ENCODE peak calls at places on chromosomes 7 and 10, in six cellular contexts. D is mammary epithelial cell, S is astrocyte, J is neural progenitor cell, Y is GM23338, C is HCT116. R is an unnamed sample. For H4K20me1, the result is how much of the 10 kb centered on the place peaks cover.

GRCh38 chr7:114432627-114433026 is 18.0 kb downstream of the FOXP2 start:
- DNase-seq in D (no peak), S (no peak), J (no peak), Y (no peak), C (no peak), R (no peak)

GRCh38 chr10:6840093-6840763 is 260.2 kb upstream of the PRKCQ start:
- DNase-seq in D (peak), S (peak), J (no peak), Y (no peak), C (no peak), R (no peak)

GRCh38 chr7:100475549-100475948 is 3.5 kb downstream of the TSC22D4 start:
- DNase-seq in D (no peak), S (no peak), J (no peak), Y (no peak), C (no peak), R (no peak)

GRCh38 chr10:132511692-132512442 is 25.7 kb upstream of the INPP5A start:
- DNase-seq in D (no peak), S (no peak), J (no peak), Y (no peak), C (no peak), R (no peak)

GRCh38 chr10:130250127-130250526 is 113.9 kb downstream of the GLRX3 start:
- DNase-seq in D (no peak), S (no peak), J (no peak), Y (no peak), C (no peak), R (no peak)

GRCh38 chr7:34320926-34321609 is 336.9 kb upstream of the NPSR1 start:
- DNase-seq in D (peak), S (peak), J (peak), Y (peak), C (peak), R (peak)

GRCh38 chr7:1645071-1646015 is 24.7 kb upstream of the ELFN1 start:
- DNase-seq in D (no peak), S (no peak), J (no peak), Y (no peak), C (no peak), R (no peak)

GRCh38 chr7:104934665-104935064 is 79.3 kb upstream of the KMT2E start:
- DNase-seq in D (no peak), S (no peak), J (no peak), Y (no peak), C (no peak), R (no peak)

GRCh38 chr7:24383055-24383454 is 99.1 kb downstream of the NPY start:
- DNase-seq in D (no peak), S (no peak), J (no peak), Y (no peak), C (no peak), R (no peak)

GRCh38 chr10:71782917-71783490 is 9.7 kb upstream of the VSIR start:
- DNase-seq in D (no peak), S (no peak), J (no peak), Y (peak), C (no peak), R (no peak)

DNA sequence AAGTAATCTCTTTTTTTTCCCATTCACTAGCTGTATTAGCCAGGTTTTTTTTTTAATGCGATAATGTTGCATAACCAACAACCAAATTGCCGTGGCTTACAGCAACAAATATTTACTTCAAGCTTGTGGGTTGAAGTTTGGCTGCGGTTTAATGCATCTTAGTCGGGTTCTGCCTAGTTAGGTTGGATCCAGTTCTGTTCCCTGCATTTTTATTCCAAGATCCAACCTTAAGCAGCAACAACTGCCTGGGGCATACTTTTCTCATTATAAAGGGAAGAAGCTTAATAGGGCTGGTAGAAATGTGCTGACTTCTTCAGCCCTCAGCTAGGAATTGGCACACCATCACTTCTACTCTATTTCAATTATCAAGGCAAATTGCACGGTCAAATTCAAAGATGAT is 1115.5 kb upstream of the AUTS2 start:
- DNase-seq in D (no peak), S (no peak), J (no peak), Y (no peak), C (no peak), R (no peak)
- TF ChIP-seq EZH2 in D (no peak), S (no peak), J (no peak), Y (no peak), C (no peak), R (no peak)

DNA sequence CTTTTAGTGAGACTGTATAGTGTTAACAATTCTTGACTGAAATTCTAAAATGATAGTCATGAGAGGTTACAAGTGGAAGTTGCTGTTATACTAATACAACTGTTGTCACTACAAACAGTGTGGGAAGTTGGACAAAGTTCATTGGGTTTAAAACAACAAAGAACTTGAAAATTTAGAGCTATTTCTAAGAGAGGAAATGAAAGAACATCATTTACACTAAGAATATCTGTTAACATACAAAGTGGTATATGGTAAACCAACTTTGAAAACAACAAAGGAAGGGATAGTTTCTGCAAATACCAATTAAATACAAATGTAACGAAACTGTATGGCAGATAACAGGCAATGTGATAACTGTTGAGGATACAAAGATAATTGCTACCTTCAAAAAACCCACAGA is 11.6 kb downstream of the MTPN start:
- DNase-seq in D (no peak), S (no peak), J (no peak), Y (no peak), C (no peak), R (no peak)
- H4K20me1 ChIP-seq in D (under half), S (half or more), J (half or more), Y (under half), C (under half), R (under half)

GRCh38 chr10:63266337-63267327 is 133.5 kb downstream of the NRBF2 start:
- DNase-seq in D (no peak), S (no peak), J (peak), Y (peak), C (no peak), R (peak)
- TF ChIP-seq EZH2 in D (no peak), S (no peak), J (no peak), Y (no peak), C (no peak), R (no peak)

GRCh38 chr10:29723704-29724103 is 88.9 kb upstream of the SVIL start:
- DNase-seq in D (no peak), S (no peak), J (no peak), Y (no peak), C (no peak), R (no peak)

GRCh38 chr10:29725133-29725720 is 90.5 kb upstream of the SVIL start:
- DNase-seq in D (no peak), S (peak), J (no peak), Y (no peak), C (no peak), R (no peak)

GRCh38 chr10:29719281-29719675 is 84.5 kb upstream of the SVIL start:
- DNase-seq in D (no peak), S (no peak), J (no peak), Y (no peak), C (no peak), R (no peak)

GRCh38 chr10:29720149-29720548 is 85.4 kb upstream of the SVIL start:
- DNase-seq in D (no peak), S (no peak), J (no peak), Y (no peak), C (no peak), R (no peak)

DNA sequence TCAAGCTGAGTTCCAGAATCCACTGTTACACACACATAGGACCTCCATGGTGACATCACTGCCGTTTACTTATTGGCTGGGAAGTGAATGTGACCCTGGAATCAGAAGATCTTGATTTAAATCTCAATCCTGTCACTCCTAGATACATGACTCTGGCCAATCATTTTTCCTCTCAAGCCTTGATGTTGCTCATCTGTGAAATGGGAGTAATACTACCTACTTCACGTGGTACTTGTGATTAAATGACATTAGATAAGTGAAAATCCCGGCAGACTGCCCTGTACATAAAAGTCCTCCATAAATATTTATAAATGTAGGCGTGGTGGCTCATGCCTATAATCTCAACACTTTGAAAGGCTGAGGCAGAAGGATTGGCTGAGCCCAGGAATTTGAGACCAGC is 88.0 kb upstream of the SVIL start:
- DNase-seq in D (no peak), S (no peak), J (no peak), Y (no peak), C (no peak), R (no peak)
- H4K20me1 ChIP-seq in D (under half), S (half or more), J (under half), Y (under half), C (under half), R (under half)

DNA sequence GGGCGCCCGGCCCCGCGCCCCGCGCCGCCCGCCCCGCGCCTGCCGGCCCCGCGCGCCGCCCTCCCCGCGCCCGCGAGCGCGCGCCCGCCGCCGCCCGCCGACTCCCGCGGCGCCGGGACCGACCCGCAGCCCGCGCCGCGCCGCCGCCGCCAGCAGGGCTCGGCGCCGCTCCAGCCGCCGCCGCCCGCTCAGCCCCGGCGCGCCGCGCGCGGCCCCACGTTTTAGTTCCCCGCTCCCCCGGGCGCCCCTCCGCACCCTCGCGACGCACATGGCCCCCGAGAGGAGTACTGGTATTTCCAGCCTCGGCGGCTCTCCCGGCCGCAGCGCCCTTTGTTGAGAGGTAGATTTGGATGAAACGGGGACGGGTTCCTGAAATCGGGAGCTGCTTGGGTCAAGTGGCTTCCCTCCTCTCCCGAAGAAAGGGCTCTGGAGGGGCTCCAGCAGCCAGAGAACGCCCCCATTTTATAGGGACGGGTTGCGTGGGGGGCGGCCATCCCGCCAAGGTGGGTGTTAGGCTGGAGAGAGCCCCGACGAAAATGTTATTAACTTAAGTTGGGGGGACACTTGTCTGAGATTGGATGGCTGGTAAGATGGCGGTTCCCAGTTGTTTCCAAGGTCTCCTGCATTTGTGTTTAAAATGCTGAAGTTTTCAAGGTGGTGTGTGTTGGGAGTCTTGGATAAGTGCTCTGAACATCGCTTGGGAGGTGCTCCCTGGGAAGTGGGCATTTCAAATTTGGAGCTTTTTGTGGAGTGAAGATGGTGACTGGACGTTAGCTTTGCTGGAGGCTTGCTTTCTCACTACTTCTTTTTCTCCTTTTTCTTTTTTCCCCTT is 1.1 kb downstream of the BMI1 start:
- DNase-seq in D (peak), S (peak), J (peak), Y (peak), C (no peak), R (no peak)
- TF ChIP-seq EZH2 in D (peak), S (peak), J (peak), Y (peak), C (peak), R (peak)

DNA sequence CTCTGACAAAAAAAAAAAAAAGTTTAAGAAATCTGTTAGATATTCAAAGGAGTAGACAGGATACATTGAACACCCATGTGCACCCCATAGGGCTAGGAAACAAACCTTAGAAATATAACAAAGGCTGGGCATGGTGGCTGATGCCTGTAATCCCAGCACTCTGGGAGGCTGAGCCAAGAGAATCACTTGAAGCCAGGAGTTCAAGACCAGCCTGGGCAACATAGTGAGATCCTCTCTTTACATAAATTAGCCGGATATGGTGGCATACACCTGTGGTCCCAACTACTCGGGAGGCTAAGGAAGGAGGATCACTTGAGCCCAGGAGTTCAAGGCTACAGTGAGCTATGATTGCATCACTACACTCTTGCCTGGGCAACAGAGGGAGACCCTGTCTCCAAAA is 15.3 kb downstream of the CLIP2 start:
- DNase-seq in D (no peak), S (no peak), J (no peak), Y (no peak), C (no peak), R (no peak)
- H4K20me1 ChIP-seq in D (under half), S (half or more), J (under half), Y (under half), C (under half), R (under half)

DNA sequence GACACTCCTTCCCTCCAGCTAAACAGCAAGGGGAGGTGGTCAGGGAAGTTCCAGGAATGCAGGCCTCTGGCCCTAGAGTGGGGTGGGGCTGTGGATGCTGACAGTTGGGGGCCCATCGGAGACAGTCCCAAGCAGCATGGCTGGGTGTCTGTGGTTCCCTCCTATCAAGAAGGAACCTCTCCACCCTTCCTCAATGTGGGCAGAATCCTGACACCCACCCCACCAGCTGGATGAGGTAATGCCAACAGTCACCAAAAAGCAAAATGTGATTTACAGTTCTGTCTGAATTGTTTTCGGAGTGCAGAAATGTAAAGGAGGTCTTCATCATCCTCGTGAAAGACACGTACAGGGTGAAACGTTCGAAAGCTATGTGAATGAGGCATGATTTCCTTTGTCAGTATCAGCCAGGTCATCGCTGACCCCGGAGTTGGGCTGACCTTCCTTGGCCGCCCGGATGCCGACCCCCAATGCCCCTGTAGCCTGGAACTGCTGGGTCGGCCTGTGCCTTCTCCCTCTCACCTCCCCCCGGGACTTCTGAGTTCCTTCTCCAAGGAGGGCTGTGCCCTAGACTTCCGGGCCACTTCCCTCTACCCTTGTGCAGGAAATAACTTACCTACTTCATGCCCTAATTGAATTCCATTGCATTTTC is 24.4 kb downstream of the FOXK1 start:
- DNase-seq in D (no peak), S (peak), J (peak), Y (peak), C (no peak), R (no peak)
- TF ChIP-seq EZH2 in D (no peak), S (no peak), J (no peak), Y (no peak), C (no peak), R (no peak)

R was measured in MM.1S.